ENCODE peak calls at places on chromosomes 11 and 22, in six cellular contexts. J is sigmoid colon, D is esophagus squamous epithelium, G is endothelial cell of umbilical vein, V is tibial nerve, B is ovary. U is an unnamed sample.

GRCh38 chr11:81359476-81359875 is 1374.2 kb downstream of the FAM181B start:
- DNase-seq in V (no peak), D (no peak), J (no peak), B (no peak), G (no peak), U (no peak)

GRCh38 chr11:23314162-23314561 is 453.9 kb upstream of the CCDC179 start:
- DNase-seq in V (no peak), G (peak; percentile 87), D (no peak), J (no peak), B (no peak), U (no peak)

GRCh38 chr11:67449116-67449844 is 3.2 kb downstream of the GPR152 start:
- DNase-seq in J (no peak), B (no peak), V (no peak), D (no peak), G (no peak), U (no peak)

GRCh38 chr11:103047837-103048236 is 44.1 kb downstream of the DCUN1D5 start:
- DNase-seq in D (no peak), G (no peak), J (no peak), B (no peak), V (no peak), U (no peak)

GRCh38 chr11:95599959-95600586 is 189.5 kb downstream of the FAM76B start:
- DNase-seq in D (no peak), B (no peak), J (no peak), V (no peak), G (no peak), U (no peak)

GRCh38 chr11:59574932-59575904 is 40.4 kb downstream of the OSBP start:
- DNase-seq in J (no peak), B (no peak), G (no peak), D (no peak), V (no peak), U (no peak)

GRCh38 chr11:22317656-22318055 is 20.5 kb upstream of the SLC17A6 start:
- DNase-seq in B (no peak), V (no peak), J (no peak), G (no peak), D (no peak), U (no peak)

GRCh38 chr22:22371031-22371541 is 126.5 kb downstream of the VPREB1 start:
- DNase-seq in G (no peak), V (no peak), J (no peak), B (peak; percentile 28), D (no peak), U (no peak)

GRCh38 chr11:79973701-79974626 is 533.1 kb upstream of the TENM4 start:
- DNase-seq in V (peak; percentile 16), J (no peak), G (no peak), D (no peak), B (no peak), U (no peak)
- H3K4me3 ChIP-seq in V (no peak overlapping the region), J (peak overlapping the region; percentile 25), G (no peak overlapping the region), D (no peak overlapping the region), B (no peak overlapping the region), U (no peak overlapping the region)

DNA sequence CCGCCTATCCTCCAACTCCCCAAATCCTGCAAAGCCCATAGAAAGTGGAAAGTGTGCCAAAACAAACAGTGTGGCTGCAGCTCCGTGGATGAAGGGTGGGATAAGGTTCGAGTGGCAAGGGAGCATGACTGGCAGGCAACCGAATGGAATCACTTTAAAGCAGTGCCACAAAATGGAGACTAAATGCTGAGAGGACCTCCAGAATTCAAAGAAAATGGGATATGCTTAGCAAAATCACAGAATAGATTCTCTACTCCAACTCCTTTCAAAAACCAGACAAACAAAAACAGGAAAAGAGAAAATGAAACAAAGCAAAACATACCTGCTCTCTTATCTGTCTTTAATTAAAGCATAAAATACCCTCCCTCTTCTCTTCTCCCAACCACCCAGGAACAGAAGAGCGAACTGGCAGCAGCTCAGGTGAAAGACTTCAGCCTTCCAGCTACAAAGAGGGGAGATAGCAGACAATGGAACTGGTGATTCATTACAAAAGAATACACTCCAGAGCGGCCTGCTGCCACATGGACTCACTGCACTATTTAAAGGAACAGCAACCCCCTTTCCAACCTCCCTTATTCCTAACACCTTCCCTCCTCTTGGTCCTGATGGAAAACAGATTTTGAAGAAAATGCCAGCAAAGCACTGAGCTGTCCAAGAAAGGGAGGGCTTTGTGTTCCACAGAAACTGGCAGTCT is 118.5 kb downstream of the APOL5 start:
- DNase-seq in G (peak; percentile 83), D (no peak), J (peak; percentile 76), B (peak; percentile 55), V (peak; percentile 20), U (no peak)
- TF ChIP-seq POLR2A in G (peak; percentile 71), D (no peak), J (no peak), B (no peak), V (no peak), U (no peak)

DNA sequence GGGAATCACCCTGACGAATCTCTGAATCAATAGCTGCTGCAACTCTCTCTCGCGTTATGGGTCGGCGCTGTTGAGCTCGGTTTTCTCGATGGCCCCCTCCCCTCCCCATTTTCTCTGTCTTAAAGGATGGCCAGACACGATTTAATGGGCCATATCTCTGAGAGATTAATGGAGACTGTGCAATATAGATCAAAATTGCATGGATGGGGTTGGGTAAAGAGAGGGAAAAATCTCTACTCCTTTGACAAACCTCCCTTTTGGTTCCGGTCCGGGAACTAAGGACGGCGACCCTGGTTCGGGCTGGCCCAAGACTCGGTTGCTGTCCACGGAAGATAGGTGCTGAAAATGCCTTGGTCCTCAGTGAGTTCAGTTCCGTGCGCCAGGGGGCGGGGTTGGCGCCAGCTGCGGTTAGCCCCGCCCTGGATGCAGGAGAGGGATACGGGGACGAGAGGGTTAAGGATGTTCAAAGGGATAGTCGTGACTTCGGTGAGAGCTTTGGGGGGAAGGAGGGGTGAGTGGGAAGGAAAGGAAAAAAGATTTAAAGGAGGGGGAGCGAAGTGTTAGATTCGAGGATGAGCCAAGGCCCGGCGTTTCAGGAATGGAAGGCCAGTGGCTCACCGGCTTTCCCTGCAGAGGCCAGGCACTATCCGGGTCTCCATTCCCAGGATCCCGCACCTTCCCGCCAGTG is 103.6 kb upstream of the HSD17B12 start:
- DNase-seq in G (peak; percentile 40), J (no peak), D (no peak), V (peak; percentile 26), B (peak; percentile 59), U (no peak)
- TF ChIP-seq CTCF in G (peak; percentile 15), J (no peak), D (no peak), V (no peak), B (no peak), U (no peak)

GRCh38 chr11:128691802-128692749 is 1.8 kb upstream of the FLI1 start:
- DNase-seq in V (no peak), G (peak; percentile 66), D (no peak), B (no peak), J (no peak), U (peak; percentile 68)
- H3K4me3 ChIP-seq in V (peak overlapping the region; percentile 55), G (peak overlapping the region; percentile 94), D (peak overlapping the region; percentile 34), B (peak overlapping the region; percentile 30), J (peak overlapping the region; percentile 73), U (peak overlapping the region; percentile 54)

GRCh38 chr22:44088976-44089570 is 65.0 kb downstream of the PARVB start:
- DNase-seq in G (no peak), V (no peak), B (no peak), D (no peak), J (peak; percentile 83), U (no peak)
- TF ChIP-seq POLR2A in G (no peak), V (no peak), B (no peak), D (no peak), J (no peak), U (no peak)

GRCh38 chr11:11069741-11070550 is 212.1 kb upstream of the ZBED5 start:
- DNase-seq in B (no peak), D (no peak), G (no peak), V (no peak), J (no peak), U (no peak)

GRCh38 chr11:11065396-11065795 is 207.5 kb upstream of the ZBED5 start:
- DNase-seq in G (no peak), B (no peak), V (no peak), J (no peak), D (no peak), U (no peak)

GRCh38 chr11:11070976-11071375 is 213.1 kb upstream of the ZBED5 start:
- DNase-seq in V (no peak), D (no peak), B (no peak), G (no peak), J (no peak), U (no peak)

GRCh38 chr11:11071483-11071882 is 213.6 kb upstream of the ZBED5 start:
- DNase-seq in D (no peak), J (no peak), B (no peak), G (no peak), V (no peak), U (no peak)

GRCh38 chr11:11068113-11068512 is 210.3 kb upstream of the ZBED5 start:
- DNase-seq in D (no peak), G (no peak), B (no peak), J (no peak), V (no peak), U (no peak)
- TF ChIP-seq CTCF in D (no peak), G (no peak), B (no peak), J (no peak), V (no peak), U (no peak)

DNA sequence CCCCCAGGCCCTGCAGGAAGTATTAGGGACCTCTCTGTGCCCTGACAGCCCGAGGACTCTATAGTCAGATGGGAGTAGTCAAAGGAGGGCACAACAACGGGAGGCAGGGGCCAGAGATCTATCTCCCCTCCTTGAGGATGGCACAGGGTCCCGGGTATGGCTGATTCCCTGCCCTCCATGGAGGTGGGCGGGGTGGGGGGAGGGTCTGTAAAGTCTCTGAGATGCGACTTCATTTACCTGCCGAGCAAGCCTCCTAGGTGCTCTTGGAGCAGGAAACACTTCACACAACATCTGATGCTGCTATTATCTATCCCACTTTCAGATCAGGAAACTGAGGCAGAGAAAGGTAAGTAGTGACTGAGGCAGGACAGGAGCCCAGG is 769 bp upstream of the CDC42EP1 start:
- DNase-seq in D (no peak), J (no peak), V (no peak), G (no peak), B (peak; percentile 36), U (no peak)
- H3K4me3 ChIP-seq in D (no peak overlapping the region), J (peak overlapping the region; percentile 92), V (no peak overlapping the region), G (no peak overlapping the region), B (peak overlapping the region; percentile 61), U (peak overlapping the region; percentile 77)

GRCh38 chr11:61414547-61414946 is 15.2 kb downstream of the CPSF7 start:
- DNase-seq in B (no peak), V (no peak), G (no peak), J (no peak), D (no peak), U (no peak)

GRCh38 chr11:61415381-61415780 is 14.4 kb downstream of the CPSF7 start:
- DNase-seq in J (no peak), B (no peak), V (no peak), G (no peak), D (no peak), U (no peak)

GRCh38 chr11:61417670-61418069 is 12.1 kb downstream of the CPSF7 start:
- DNase-seq in D (no peak), J (no peak), G (no peak), B (no peak), V (no peak), U (no peak)

GRCh38 chr11:61413496-61413895 is 16.3 kb downstream of the CPSF7 start:
- DNase-seq in B (no peak), V (no peak), J (no peak), D (no peak), G (no peak), U (no peak)

GRCh38 chr11:61418136-61418535 is 11.6 kb downstream of the CPSF7 start:
- DNase-seq in G (no peak), V (no peak), B (no peak), D (no peak), J (no peak), U (no peak)
- TF ChIP-seq POLR2A in G (no peak), V (no peak), B (no peak), D (no peak), J (no peak), U (no peak)

U was measured in suprapubic skin.